ENCODE peak calls at places on chromosomes 2 and 18, in six cellular contexts. One of them, this sample, is unnamed.
A peak's percentile ranks its signal among the peaks of the same experiment; 100 is the strongest.

GRCh38 chr2:65075176-65075575 is 19.0 kb downstream of the CEP68 start:
- DNase-seq in HepG2: no peak
- DNase-seq in GM12878: no peak
- DNase-seq in H1: peak; percentile 22
- DNase-seq in K562: no peak
- DNase-seq in GM12891: no peak
- DNase-seq in this sample: no peak

GRCh38 chr2:173855686-173856085 is 109.5 kb downstream of the SP3 start:
- DNase-seq in H1: no peak
- DNase-seq in GM12891: no peak
- DNase-seq in K562: no peak
- DNase-seq in GM12878: no peak
- DNase-seq in HepG2: no peak
- DNase-seq in this sample: no peak

GRCh38 chr18:8471373-8471772 is 137.9 kb upstream of the RAB12 start:
- DNase-seq in H1: no peak
- DNase-seq in HepG2: no peak
- DNase-seq in K562: no peak
- DNase-seq in GM12891: no peak
- DNase-seq in GM12878: no peak
- DNase-seq in this sample: no peak

GRCh38 chr2:47904903-47905453 is 1.3 kb downstream of the FBXO11 start:
- DNase-seq in K562: peak; percentile 42
- DNase-seq in H1: peak; percentile 59
- DNase-seq in HepG2: peak; percentile 19
- DNase-seq in GM12891: peak; percentile 20
- DNase-seq in GM12878: no peak
- DNase-seq in this sample: peak; percentile 19

GRCh38 chr2:112603731-112604130 is 19.3 kb downstream of the CHCHD5 start:
- DNase-seq in GM12891: no peak
- DNase-seq in K562: no peak
- DNase-seq in H1: no peak
- DNase-seq in HepG2: no peak
- DNase-seq in GM12878: no peak
- DNase-seq in this sample: no peak

GRCh38 chr2:153623020-153623419 is 144.5 kb upstream of the RPRM start:
- DNase-seq in H1: no peak
- DNase-seq in K562: no peak
- DNase-seq in HepG2: no peak
- DNase-seq in GM12891: no peak
- DNase-seq in GM12878: no peak
- DNase-seq in this sample: no peak

GRCh38 chr2:168029071-168029470 is 218.3 kb downstream of the STK39 start:
- DNase-seq in K562: no peak
- DNase-seq in GM12891: no peak
- DNase-seq in H1: no peak
- DNase-seq in GM12878: no peak
- DNase-seq in HepG2: no peak
- DNase-seq in this sample: no peak

GRCh38 chr2:127061377-127062273 is 45.3 kb downstream of the BIN1 start:
- DNase-seq in H1: no peak
- DNase-seq in HepG2: no peak
- DNase-seq in GM12891: no peak
- DNase-seq in K562: no peak
- DNase-seq in GM12878: no peak
- DNase-seq in this sample: no peak

GRCh38 chr2:69023236-69023635 is 10.3 kb downstream of the ANTXR1 start:
- DNase-seq in K562: no peak
- DNase-seq in GM12878: no peak
- DNase-seq in HepG2: no peak
- DNase-seq in GM12891: no peak
- DNase-seq in H1: no peak
- DNase-seq in this sample: no peak

GRCh38 chr2:118185210-118186109 is 97.2 kb downstream of the INSIG2 start:
- DNase-seq in K562: no peak
- DNase-seq in GM12878: no peak
- DNase-seq in H1: peak; percentile 77
- DNase-seq in HepG2: no peak
- DNase-seq in GM12891: peak; percentile 44
- DNase-seq in this sample: peak; percentile 48

GRCh38 chr18:76495435-76496199 is 575 bp upstream of the ZNF516 start:
- DNase-seq in HepG2: peak; percentile 65
- DNase-seq in H1: peak; percentile 81
- DNase-seq in K562: no peak
- DNase-seq in GM12891: no peak
- DNase-seq in GM12878: no peak
- DNase-seq in this sample: no peak
- TF ChIP-seq POLR2A in HepG2: peak; percentile 77
- TF ChIP-seq POLR2A in H1: no peak
- TF ChIP-seq POLR2A in K562: no peak
- TF ChIP-seq POLR2A in GM12891: peak; percentile 87
- TF ChIP-seq POLR2A in GM12878: peak; percentile 88
- TF ChIP-seq POLR2A in this sample: no peak

GRCh38 chr2:156331572-156332451 is 709 bp downstream of the NR4A2 start:
- DNase-seq in GM12878: no peak
- DNase-seq in H1: no peak
- DNase-seq in K562: peak; percentile 73
- DNase-seq in GM12891: no peak
- DNase-seq in HepG2: no peak
- DNase-seq in this sample: no peak
- TF ChIP-seq POLR2AphosphoS5 in GM12878: no peak
- TF ChIP-seq POLR2AphosphoS5 in H1: no peak
- TF ChIP-seq POLR2AphosphoS5 in K562: no peak
- TF ChIP-seq POLR2AphosphoS5 in GM12891: no peak
- TF ChIP-seq POLR2AphosphoS5 in HepG2: no peak
- TF ChIP-seq POLR2AphosphoS5 in this sample: no peak

DNA sequence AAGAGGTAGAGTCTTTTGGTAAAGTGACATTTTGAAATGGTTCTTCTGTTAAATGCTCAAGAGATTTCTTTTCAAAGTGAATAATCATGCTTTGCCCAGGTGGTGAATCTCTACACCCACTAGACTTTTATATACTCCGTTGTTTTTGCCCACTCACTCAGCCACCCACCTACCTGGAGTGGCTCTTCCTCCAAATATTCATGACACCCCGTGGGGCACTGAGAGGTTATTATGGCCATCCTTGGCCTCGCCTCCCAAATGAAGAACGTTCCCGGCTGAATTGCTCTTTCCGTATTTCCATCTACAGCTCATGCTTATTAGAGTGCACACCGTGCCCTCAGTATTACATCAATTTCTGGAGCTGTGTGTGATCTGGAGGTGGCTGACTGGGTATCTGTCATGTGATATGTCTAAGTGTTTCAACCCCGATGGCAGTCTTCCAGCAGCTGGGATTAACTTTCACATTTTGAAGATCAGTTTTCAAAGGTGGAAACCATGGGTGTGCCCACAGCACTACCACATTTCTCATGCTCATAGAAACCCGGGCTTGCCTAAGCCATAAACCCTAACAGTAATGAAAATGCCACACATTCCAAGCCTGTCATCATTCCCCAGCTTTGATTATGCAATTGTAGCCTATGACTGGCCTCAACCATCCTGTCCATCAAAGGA is 406.6 kb upstream of the MMADHC start:
- DNase-seq in H1: no peak
- DNase-seq in GM12878: no peak
- DNase-seq in GM12891: no peak
- DNase-seq in K562: no peak
- DNase-seq in HepG2: peak; percentile 12
- DNase-seq in this sample: no peak
- TF ChIP-seq TAF1 in H1: no peak
- TF ChIP-seq TAF1 in GM12878: no peak
- TF ChIP-seq TAF1 in GM12891: no peak
- TF ChIP-seq TAF1 in K562: no peak
- TF ChIP-seq TAF1 in HepG2: no peak
- TF ChIP-seq TAF1 in this sample: no peak

DNA sequence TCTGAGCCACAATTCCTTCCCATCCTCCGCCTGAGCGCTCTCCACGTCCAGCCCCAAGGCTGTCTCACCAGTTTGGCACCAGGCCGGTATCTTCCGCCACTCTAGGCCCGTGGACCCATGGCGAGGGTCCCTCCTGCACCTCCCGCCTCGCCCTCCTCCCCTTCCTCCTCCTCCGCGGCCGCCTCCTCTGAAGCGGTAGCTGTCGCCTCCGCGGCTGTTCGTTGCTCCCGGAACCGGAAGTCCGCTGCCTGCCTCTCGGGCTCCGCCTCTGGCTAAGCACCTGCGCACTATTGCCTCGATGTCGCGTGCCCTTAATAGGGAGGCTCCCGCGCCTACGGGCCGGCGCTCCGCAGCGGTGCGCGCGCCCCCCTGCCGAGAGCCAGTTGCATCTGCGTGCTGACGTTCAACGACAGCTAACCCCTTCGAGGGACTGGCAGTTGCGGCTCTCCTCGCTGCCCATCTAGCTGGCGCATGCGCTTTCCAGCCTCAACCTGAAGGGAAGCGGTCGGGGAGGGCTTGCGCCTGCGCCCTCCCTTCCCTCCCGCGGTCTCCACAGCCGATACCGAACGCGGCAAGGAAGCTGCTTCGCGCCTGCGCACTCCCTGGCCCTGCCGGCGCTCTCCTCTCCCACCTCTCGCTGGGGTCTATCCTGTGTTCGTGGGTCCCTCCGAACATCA is at the start of gene MBD1:
- DNase-seq in K562: peak; percentile 87
- DNase-seq in GM12878: peak; percentile 96
- DNase-seq in GM12891: peak; percentile 97
- DNase-seq in HepG2: peak; percentile 93
- DNase-seq in H1: peak; percentile 92
- DNase-seq in this sample: peak; percentile 97
- TF ChIP-seq POLR2A in K562: peak; percentile 94
- TF ChIP-seq POLR2A in GM12878: no peak
- TF ChIP-seq POLR2A in GM12891: peak; percentile 95
- TF ChIP-seq POLR2A in HepG2: no peak
- TF ChIP-seq POLR2A in H1: no peak
- TF ChIP-seq POLR2A in this sample: peak; percentile 98

GRCh38 chr2:148302526-148302925 is 281.6 kb downstream of the MBD5 start:
- DNase-seq in GM12878: no peak
- DNase-seq in H1: no peak
- DNase-seq in K562: no peak
- DNase-seq in GM12891: no peak
- DNase-seq in HepG2: no peak
- DNase-seq in this sample: no peak

GRCh38 chr2:148301362-148301761 is 280.5 kb downstream of the MBD5 start:
- DNase-seq in HepG2: no peak
- DNase-seq in K562: no peak
- DNase-seq in GM12878: no peak
- DNase-seq in GM12891: no peak
- DNase-seq in H1: no peak
- DNase-seq in this sample: no peak

GRCh38 chr2:148298201-148298600 is 277.3 kb downstream of the MBD5 start:
- DNase-seq in GM12878: no peak
- DNase-seq in GM12891: no peak
- DNase-seq in HepG2: no peak
- DNase-seq in H1: no peak
- DNase-seq in K562: no peak
- DNase-seq in this sample: no peak

GRCh38 chr2:148299616-148300015 is 278.7 kb downstream of the MBD5 start:
- DNase-seq in GM12878: no peak
- DNase-seq in H1: no peak
- DNase-seq in GM12891: no peak
- DNase-seq in K562: no peak
- DNase-seq in HepG2: no peak
- DNase-seq in this sample: no peak

GRCh38 chr2:148300534-148300933 is 279.6 kb downstream of the MBD5 start:
- DNase-seq in K562: no peak
- DNase-seq in GM12891: no peak
- DNase-seq in H1: no peak
- DNase-seq in HepG2: no peak
- DNase-seq in GM12878: no peak
- DNase-seq in this sample: no peak
- TF ChIP-seq POLR2AphosphoS5 in K562: no peak
- TF ChIP-seq POLR2AphosphoS5 in GM12891: no peak
- TF ChIP-seq POLR2AphosphoS5 in H1: no peak
- TF ChIP-seq POLR2AphosphoS5 in HepG2: no peak
- TF ChIP-seq POLR2AphosphoS5 in GM12878: no peak
- TF ChIP-seq POLR2AphosphoS5 in this sample: no peak

DNA sequence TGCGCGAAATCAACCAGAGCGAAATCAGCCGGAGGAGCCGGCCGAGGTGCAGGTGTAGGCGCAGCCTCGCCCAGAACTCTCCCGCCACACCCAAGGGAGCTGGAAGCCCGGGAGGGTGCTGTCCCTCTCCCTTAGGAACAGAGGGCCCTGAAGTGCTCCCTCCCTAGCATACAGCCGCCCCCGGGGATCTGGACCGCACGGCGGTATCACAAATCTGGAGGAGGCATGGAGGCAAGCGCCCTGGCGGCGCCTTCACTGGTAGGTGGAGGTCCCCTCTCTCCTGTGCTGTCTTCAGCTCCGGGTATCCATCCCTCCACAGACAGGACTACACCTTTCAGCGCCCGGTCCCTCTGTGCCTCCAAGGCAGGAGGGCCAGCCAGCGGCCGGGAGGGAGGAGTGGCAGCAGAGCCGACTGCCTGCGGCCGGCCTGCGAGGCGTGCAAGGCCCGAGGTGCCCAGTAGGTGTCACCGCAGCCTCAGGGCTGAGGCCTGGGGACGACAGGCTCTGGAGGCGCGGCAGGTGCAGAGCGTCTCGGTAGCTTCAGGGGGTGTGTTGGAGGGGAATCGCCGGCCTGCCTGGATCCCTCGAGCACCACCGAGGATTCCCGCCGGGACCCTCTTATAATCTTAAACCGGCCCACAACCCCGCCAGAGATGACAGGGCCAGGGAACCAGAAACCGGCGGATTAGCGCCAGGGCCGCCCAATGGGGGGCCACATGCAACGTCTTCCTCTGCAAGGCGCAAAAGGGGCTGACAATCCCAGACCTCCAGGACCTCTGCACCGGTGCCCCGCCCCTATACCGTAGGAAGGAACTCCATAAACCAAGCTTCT is 2.8 kb downstream of the IHH start:
- DNase-seq in K562: peak; percentile 74
- DNase-seq in H1: peak; percentile 90
- DNase-seq in GM12891: peak; percentile 93
- DNase-seq in GM12878: no peak
- DNase-seq in HepG2: peak; percentile 62
- DNase-seq in this sample: peak; percentile 92
- TF ChIP-seq TAF1 in K562: no peak
- TF ChIP-seq TAF1 in H1: no peak
- TF ChIP-seq TAF1 in GM12891: no peak
- TF ChIP-seq TAF1 in GM12878: no peak
- TF ChIP-seq TAF1 in HepG2: no peak
- TF ChIP-seq TAF1 in this sample: no peak